ENCODE peak calls at places on chromosomes 7 and 10, in five cellular contexts. K is pancreas, M is brain microvascular endothelial cell, Y is suprapubic skin, I is kidney epithelial cell. S is an unnamed sample.

GRCh38 chr7:41199136-41199535 is 503.8 kb downstream of the INHBA start:
- DNase-seq in K (no peak), M (no peak), Y (no peak), I (no peak), S (no peak)

GRCh38 chr7:40015790-40016296 is 65.8 kb downstream of the CDK13 start:
- DNase-seq in K (peak; percentile 13), M (peak; percentile 11), Y (no peak), I (peak; percentile 26), S (no peak)

GRCh38 chr10:129466703-129467345 is at the start of gene MGMT:
- DNase-seq in K (peak; percentile 94), M (peak; percentile 85), Y (peak; percentile 97), I (no peak), S (peak; percentile 93)

GRCh38 chr7:41116817-41117216 is 586.1 kb downstream of the INHBA start:
- DNase-seq in K (no peak), M (no peak), Y (no peak), I (peak; percentile 44), S (no peak)

GRCh38 chr10:116183733-116184447 is 89.1 kb downstream of the GFRA1 start:
- DNase-seq in K (peak; percentile 13), M (peak; percentile 25), Y (no peak), I (peak; percentile 38), S (no peak)

GRCh38 chr7:135917721-135918120 is 59.4 kb downstream of the MTPN start:
- DNase-seq in K (no peak), M (no peak), Y (no peak), I (no peak), S (no peak)

GRCh38 chr7:125061776-125062397 is 132.3 kb upstream of the POT1 start:
- DNase-seq in K (no peak), M (peak; percentile 79), Y (no peak), I (peak; percentile 71), S (no peak)

GRCh38 chr10:130816116-130816901 is 495.2 kb downstream of the TCERG1L start:
- DNase-seq in K (no peak), M (no peak), Y (no peak), I (no peak), S (no peak)

GRCh38 chr10:117007080-117007479 is 2.1 kb upstream of the SHTN1 start:
- DNase-seq in K (no peak), M (peak; percentile 14), Y (no peak), I (peak; percentile 44), S (no peak)

GRCh38 chr10:33335550-33335799 is 1.0 kb upstream of the NRP1 start:
- DNase-seq in K (no peak), M (no peak), Y (no peak), I (no peak), S (no peak)

GRCh38 chr10:19775286-19775685 is 40.9 kb upstream of the PLXDC2 start:
- DNase-seq in K (no peak), M (no peak), Y (no peak), I (no peak), S (no peak)

GRCh38 chr10:98628241-98628640 is 181.5 kb upstream of the HPS1 start:
- DNase-seq in K (no peak), M (no peak), Y (no peak), I (no peak), S (no peak)

GRCh38 chr10:24531439-24531838 is 192.2 kb downstream of the ARHGAP21 start:
- DNase-seq in K (no peak), M (no peak), Y (no peak), I (no peak), S (no peak)

GRCh38 chr7:2725178-2726105 is 37.4 kb downstream of the AMZ1 start:
- DNase-seq in K (no peak), M (no peak), Y (peak; percentile 56), I (no peak), S (peak; percentile 42)

GRCh38 chr7:135748770-135749169 is at the start of gene FAM180A:
- DNase-seq in K (no peak), M (no peak), Y (peak; percentile 81), I (no peak), S (no peak)

GRCh38 chr7:2245883-2246679 is 4.1 kb downstream of the NUDT1 start:
- DNase-seq in K (no peak), M (no peak), Y (no peak), I (no peak), S (no peak)

GRCh38 chr7:130303127-130303526 is 10.2 kb downstream of the CPA4 start:
- DNase-seq in K (no peak), M (no peak), Y (no peak), I (no peak), S (no peak)

GRCh38 chr7:132275384-132275783 is 300.9 kb downstream of the PLXNA4 start:
- DNase-seq in K (no peak), M (no peak), Y (no peak), I (no peak), S (no peak)

GRCh38 chr10:131584286-131584685 is 272.8 kb upstream of the TCERG1L start:
- DNase-seq in K (no peak), M (no peak), Y (no peak), I (no peak), S (no peak)

GRCh38 chr7:16753932-16754571 is 497 bp downstream of the TSPAN13 start:
- DNase-seq in K (peak; percentile 38), M (peak; percentile 20), Y (peak; percentile 71), I (no peak), S (peak; percentile 61)

GRCh38 chr10:132526676-132527075 is 10.9 kb upstream of the INPP5A start:
- DNase-seq in K (no peak), M (peak; percentile 78), Y (no peak), I (no peak), S (no peak)

GRCh38 chr10:44344727-44345126 is 40.2 kb downstream of the CXCL12 start:
- DNase-seq in K (no peak), M (no peak), Y (no peak), I (no peak), S (no peak)

GRCh38 chr10:103153302-103153759 is 39.7 kb downstream of the NT5C2 start:
- DNase-seq in K (no peak), M (no peak), Y (no peak), I (no peak), S (no peak)

GRCh38 chr7:105046414-105046813 is 32.4 kb downstream of the KMT2E start:
- DNase-seq in K (no peak), M (no peak), Y (no peak), I (peak; percentile 21), S (no peak)

GRCh38 chr7:44674381-44674780 is 68.0 kb downstream of the OGDH start:
- DNase-seq in K (no peak), M (no peak), Y (no peak), I (no peak), S (no peak)

GRCh38 chr7:70354409-70355169 is 756.3 kb downstream of the AUTS2 start:
- DNase-seq in K (no peak), M (no peak), Y (peak; percentile 65), I (no peak), S (no peak)

GRCh38 chr7:6691609-6692106 is 15.1 kb downstream of the ZNF12 start:
- DNase-seq in K (no peak), M (no peak), Y (no peak), I (no peak), S (no peak)

GRCh38 chr10:77542860-77543259 is 94.7 kb downstream of the KCNMA1 start:
- DNase-seq in K (no peak), M (no peak), Y (no peak), I (no peak), S (no peak)

GRCh38 chr10:24953350-24954074 is 1.1 kb upstream of the PRTFDC1 start:
- DNase-seq in K (no peak), M (no peak), Y (no peak), I (no peak), S (no peak)

GRCh38 chr7:111893190-111893589 is 313.0 kb downstream of the DOCK4 start:
- DNase-seq in K (no peak), M (no peak), Y (no peak), I (no peak), S (no peak)

GRCh38 chr7:111895049-111895448 is 311.1 kb downstream of the DOCK4 start:
- DNase-seq in K (no peak), M (no peak), Y (no peak), I (no peak), S (no peak)

GRCh38 chr7:111892568-111892967 is 313.6 kb downstream of the DOCK4 start:
- DNase-seq in K (no peak), M (no peak), Y (no peak), I (no peak), S (no peak)

GRCh38 chr7:111900283-111900682 is 305.9 kb downstream of the DOCK4 start:
- DNase-seq in K (no peak), M (no peak), Y (no peak), I (no peak), S (no peak)

DNA sequence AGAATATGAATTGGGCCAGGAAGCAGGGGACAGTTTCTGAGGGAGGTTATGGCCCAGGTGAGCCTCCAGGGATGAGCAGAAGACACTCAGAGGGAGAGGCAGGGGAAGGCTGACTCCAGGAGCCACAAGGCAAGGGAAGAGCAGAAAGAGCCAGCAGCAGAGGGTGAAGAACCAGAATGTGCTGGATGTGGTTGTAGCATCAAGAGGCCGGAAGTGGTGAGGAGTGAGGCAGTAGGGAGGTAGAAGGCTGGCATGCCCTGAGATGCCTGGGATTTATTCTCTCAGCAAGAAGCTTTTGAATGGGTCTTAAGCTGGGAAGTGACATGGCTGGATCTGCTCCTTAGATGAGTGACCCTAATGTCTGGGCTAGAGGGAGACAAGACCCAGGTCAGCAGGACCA is 311.7 kb downstream of the DOCK4 start:
- DNase-seq in K (no peak), M (no peak), Y (no peak), I (no peak), S (no peak)
- TF ChIP-seq CTCF in K (no peak), M (no peak), Y (no peak), I (no peak), S (no peak)

DNA sequence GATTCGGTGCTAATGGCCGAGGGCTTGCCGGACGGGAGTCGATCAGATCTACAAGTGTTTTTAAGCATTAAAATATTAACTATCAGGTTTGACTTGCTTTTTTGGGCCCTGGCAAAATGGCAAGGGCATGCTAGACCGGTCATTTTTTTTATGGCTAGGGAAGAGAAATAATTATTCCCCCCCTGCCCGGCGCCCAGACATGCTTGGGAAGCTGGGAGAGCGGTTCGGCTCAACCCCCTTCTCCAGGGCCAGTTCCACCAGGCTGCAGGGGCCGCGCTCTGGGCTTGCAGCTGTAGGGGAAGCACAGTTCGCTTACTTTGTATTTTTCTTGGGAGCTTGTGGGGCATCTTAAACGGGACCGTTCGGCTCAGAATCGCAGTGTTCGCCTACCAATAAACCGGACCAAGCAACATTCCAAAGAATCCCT is 3.0 kb downstream of the TCF7L2 start:
- DNase-seq in K (peak; percentile 31), M (no peak), Y (no peak), I (no peak), S (no peak)
- H3K4me3 ChIP-seq in K (peak overlapping the region; percentile 81), M (peak overlapping the region; percentile 77), Y (peak overlapping the region; percentile 73), I (peak overlapping the region; percentile 79), S (peak overlapping the region; percentile 55)

GRCh38 chr10:120598377-120598776 is 141.3 kb downstream of the PLPP4 start:
- DNase-seq in K (no peak), M (no peak), Y (no peak), I (no peak), S (no peak)
- H3K36me3 ChIP-seq in K (no peaks in the 10 kb centered on the region), M (no peaks in the 10 kb centered on the region), Y (no peaks in the 10 kb centered on the region), I (no peaks in the 10 kb centered on the region), S (no peaks in the 10 kb centered on the region)

DNA sequence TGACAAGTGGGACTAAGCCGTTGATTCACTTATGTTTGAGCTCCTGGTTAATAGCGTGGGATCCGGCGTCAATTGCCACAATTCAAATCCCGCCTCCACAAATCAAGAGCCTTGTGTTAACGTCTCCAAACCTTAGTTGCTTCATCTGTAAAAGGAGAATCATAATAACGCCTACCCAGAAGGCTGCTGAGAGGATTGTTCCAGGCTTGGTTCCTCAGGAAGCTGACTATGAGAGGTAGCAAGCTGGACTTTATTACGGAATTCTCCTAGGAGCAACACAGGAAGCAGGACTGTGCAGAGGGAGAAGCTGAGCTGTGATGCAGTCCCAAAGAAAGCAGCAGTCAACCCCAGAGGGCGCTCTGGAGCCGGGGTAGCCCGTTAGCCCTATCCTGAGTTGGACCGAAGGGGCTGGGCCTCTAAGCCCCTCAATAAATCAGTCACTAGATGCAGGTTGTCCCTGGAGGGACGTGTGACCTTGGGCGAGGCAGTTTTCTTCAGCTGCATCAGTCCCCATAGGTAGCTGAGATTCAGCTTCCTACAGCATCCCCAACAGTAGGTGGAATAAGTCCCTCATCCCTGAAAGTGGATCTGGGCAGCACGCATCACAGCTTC is 6.9 kb upstream of the BAG3 start:
- DNase-seq in K (no peak), M (no peak), Y (no peak), I (no peak), S (no peak)
- TF ChIP-seq CTCF in K (no peak), M (peak; percentile 40), Y (no peak), I (no peak), S (no peak)

S was measured in RWPE2.